ENCODE peak calls at places on chromosomes 4 and X, in six cellular contexts. One of them, this sample, is unnamed.

GRCh38 chr4:42262701-42263490 is 110.4 kb upstream of the BEND4 start:
- DNase-seq in NCI-H510A treated with DMSO at 0.1 percent for 48 hours: no peak
- DNase-seq in GM20000: no peak
- DNase-seq in GOT3: no peak
- DNase-seq in Jurkat, Clone E6-1: no peak
- DNase-seq in activated CD4-positive, alpha-beta T cell treated with anti-CD3 and anti-CD28 coated beads, Interleukin-2, amount 50 U/mL, for 1 hour: no peak
- DNase-seq in this sample: no peak

GRCh38 chr4:182825003-182825402 is 92.2 kb downstream of the DCTD start:
- DNase-seq in GM20000: no peak
- DNase-seq in Jurkat, Clone E6-1: no peak
- DNase-seq in NCI-H510A treated with DMSO at 0.1 percent for 48 hours: no peak
- DNase-seq in activated CD4-positive, alpha-beta T cell treated with anti-CD3 and anti-CD28 coated beads, Interleukin-2, amount 50 U/mL, for 1 hour: no peak
- DNase-seq in GOT3: no peak
- DNase-seq in this sample: no peak

GRCh38 chr4:7351014-7351413 is 83.7 kb downstream of the PSAPL1 start:
- DNase-seq in NCI-H510A treated with DMSO at 0.1 percent for 48 hours: no peak
- DNase-seq in Jurkat, Clone E6-1: no peak
- DNase-seq in activated CD4-positive, alpha-beta T cell treated with anti-CD3 and anti-CD28 coated beads, Interleukin-2, amount 50 U/mL, for 1 hour: no peak
- DNase-seq in GOT3: no peak
- DNase-seq in GM20000: no peak
- DNase-seq in this sample: no peak

GRCh38 chrX:22730542-22730941 is 269.2 kb upstream of the DDX53 start:
- DNase-seq in NCI-H510A treated with DMSO at 0.1 percent for 48 hours: no peak
- DNase-seq in Jurkat, Clone E6-1: peak; percentile 1
- DNase-seq in activated CD4-positive, alpha-beta T cell treated with anti-CD3 and anti-CD28 coated beads, Interleukin-2, amount 50 U/mL, for 1 hour: no peak
- DNase-seq in GM20000: no peak
- DNase-seq in GOT3: no peak
- DNase-seq in this sample: no peak

GRCh38 chrX:66728818-66729271 is 90.0 kb upstream of the EDA2R start:
- DNase-seq in GM20000: peak; percentile 17
- DNase-seq in GOT3: peak; percentile 6
- DNase-seq in activated CD4-positive, alpha-beta T cell treated with anti-CD3 and anti-CD28 coated beads, Interleukin-2, amount 50 U/mL, for 1 hour: peak; percentile 32
- DNase-seq in Jurkat, Clone E6-1: peak; percentile 25
- DNase-seq in NCI-H510A treated with DMSO at 0.1 percent for 48 hours: peak; percentile 4
- DNase-seq in this sample: no peak

GRCh38 chr4:47482326-47482725 is 2.7 kb upstream of the ATP10D start:
- DNase-seq in activated CD4-positive, alpha-beta T cell treated with anti-CD3 and anti-CD28 coated beads, Interleukin-2, amount 50 U/mL, for 1 hour: no peak
- DNase-seq in NCI-H510A treated with DMSO at 0.1 percent for 48 hours: no peak
- DNase-seq in GM20000: no peak
- DNase-seq in GOT3: no peak
- DNase-seq in Jurkat, Clone E6-1: no peak
- DNase-seq in this sample: no peak

GRCh38 chr4:158172558-158173258 is at the start of gene GASK1B:
- DNase-seq in GOT3: no peak
- DNase-seq in NCI-H510A treated with DMSO at 0.1 percent for 48 hours: peak; percentile 18
- DNase-seq in activated CD4-positive, alpha-beta T cell treated with anti-CD3 and anti-CD28 coated beads, Interleukin-2, amount 50 U/mL, for 1 hour: no peak
- DNase-seq in GM20000: peak; percentile 39
- DNase-seq in Jurkat, Clone E6-1: peak; percentile 26
- DNase-seq in this sample: no peak

GRCh38 chr4:150119492-150119891 is 41.2 kb downstream of the DCLK2 start:
- DNase-seq in Jurkat, Clone E6-1: no peak
- DNase-seq in GM20000: no peak
- DNase-seq in activated CD4-positive, alpha-beta T cell treated with anti-CD3 and anti-CD28 coated beads, Interleukin-2, amount 50 U/mL, for 1 hour: no peak
- DNase-seq in NCI-H510A treated with DMSO at 0.1 percent for 48 hours: no peak
- DNase-seq in GOT3: no peak
- DNase-seq in this sample: no peak

GRCh38 chr4:146407669-146408084 is 114.1 kb downstream of the SLC10A7 start:
- DNase-seq in NCI-H510A treated with DMSO at 0.1 percent for 48 hours: no peak
- DNase-seq in activated CD4-positive, alpha-beta T cell treated with anti-CD3 and anti-CD28 coated beads, Interleukin-2, amount 50 U/mL, for 1 hour: no peak
- DNase-seq in Jurkat, Clone E6-1: no peak
- DNase-seq in GOT3: no peak
- DNase-seq in GM20000: no peak
- DNase-seq in this sample: no peak

GRCh38 chrX:18789916-18790315 is 82.5 kb downstream of the PPEF1 start:
- DNase-seq in activated CD4-positive, alpha-beta T cell treated with anti-CD3 and anti-CD28 coated beads, Interleukin-2, amount 50 U/mL, for 1 hour: no peak
- DNase-seq in GOT3: no peak
- DNase-seq in GM20000: no peak
- DNase-seq in Jurkat, Clone E6-1: no peak
- DNase-seq in NCI-H510A treated with DMSO at 0.1 percent for 48 hours: no peak
- DNase-seq in this sample: no peak

GRCh38 chrX:17633546-17633945 is 103.7 kb upstream of the SCML1 start:
- DNase-seq in NCI-H510A treated with DMSO at 0.1 percent for 48 hours: no peak
- DNase-seq in GOT3: no peak
- DNase-seq in activated CD4-positive, alpha-beta T cell treated with anti-CD3 and anti-CD28 coated beads, Interleukin-2, amount 50 U/mL, for 1 hour: no peak
- DNase-seq in GM20000: no peak
- DNase-seq in Jurkat, Clone E6-1: no peak
- DNase-seq in this sample: no peak

This sample was measured in GM19239.